ENCODE peak calls at places on chromosome 7, in five cellular contexts. One of them, this sample, is unnamed.

GRCh38 chr7:43834463-43835251 is 34.7 kb downstream of the MRPS24 start:
- DNase-seq in SW480: peak
- DNase-seq in sigmoid colon: no peak
- DNase-seq in AG08395: no peak
- DNase-seq in kidney tubule cell: peak
- DNase-seq in this sample: peak

GRCh38 chr7:28112883-28113540 is 67.6 kb downstream of the JAZF1 start:
- DNase-seq in SW480: no peak
- DNase-seq in AG08395: no peak
- DNase-seq in kidney tubule cell: no peak
- DNase-seq in sigmoid colon: peak
- DNase-seq in this sample: no peak

GRCh38 chr7:117946201-117946633 is 73.0 kb upstream of the CTTNBP2 start:
- DNase-seq in SW480: no peak
- DNase-seq in AG08395: no peak
- DNase-seq in sigmoid colon: no peak
- DNase-seq in kidney tubule cell: peak
- DNase-seq in this sample: peak

GRCh38 chr7:34137176-34137575 is 231.8 kb downstream of the BMPER start:
- DNase-seq in SW480: no peak
- DNase-seq in AG08395: no peak
- DNase-seq in sigmoid colon: no peak
- DNase-seq in kidney tubule cell: no peak
- DNase-seq in this sample: no peak

GRCh38 chr7:109154748-109155147 is 585.1 kb downstream of the DNAJB9 start:
- DNase-seq in AG08395: no peak
- DNase-seq in SW480: no peak
- DNase-seq in kidney tubule cell: no peak
- DNase-seq in sigmoid colon: no peak
- DNase-seq in this sample: no peak

GRCh38 chr7:66355762-66356161 is 150.6 kb downstream of the TPST1 start:
- DNase-seq in kidney tubule cell: no peak
- DNase-seq in sigmoid colon: no peak
- DNase-seq in AG08395: no peak
- DNase-seq in SW480: no peak
- DNase-seq in this sample: no peak

GRCh38 chr7:150453186-150453585 is 2.8 kb downstream of the GIMAP8 start:
- DNase-seq in AG08395: no peak
- DNase-seq in SW480: no peak
- DNase-seq in sigmoid colon: no peak
- DNase-seq in kidney tubule cell: no peak
- DNase-seq in this sample: no peak

GRCh38 chr7:2190531-2190930 is 42.2 kb downstream of the MAD1L1 start:
- DNase-seq in kidney tubule cell: peak
- DNase-seq in AG08395: no peak
- DNase-seq in sigmoid colon: no peak
- DNase-seq in SW480: no peak
- DNase-seq in this sample: no peak

GRCh38 chr7:36387437-36388345 is 2.0 kb upstream of the ANLN start:
- DNase-seq in kidney tubule cell: peak
- DNase-seq in AG08395: no peak
- DNase-seq in SW480: peak
- DNase-seq in sigmoid colon: no peak
- DNase-seq in this sample: peak

GRCh38 chr7:157397751-157398691 is 61.2 kb downstream of the DNAJB6 start:
- DNase-seq in SW480: peak
- DNase-seq in sigmoid colon: peak
- DNase-seq in kidney tubule cell: peak
- DNase-seq in AG08395: peak
- DNase-seq in this sample: peak

GRCh38 chr7:1242601-1243289 is 10.1 kb downstream of the UNCX start:
- DNase-seq in SW480: no peak
- DNase-seq in sigmoid colon: no peak
- DNase-seq in kidney tubule cell: no peak
- DNase-seq in AG08395: no peak
- DNase-seq in this sample: no peak

GRCh38 chr7:94239661-94240234 is 154.9 kb upstream of the COL1A2 start:
- DNase-seq in sigmoid colon: no peak
- DNase-seq in AG08395: no peak
- DNase-seq in SW480: no peak
- DNase-seq in kidney tubule cell: no peak
- DNase-seq in this sample: no peak

GRCh38 chr7:105164751-105165150 is 150.7 kb downstream of the KMT2E start:
- DNase-seq in kidney tubule cell: no peak
- DNase-seq in sigmoid colon: no peak
- DNase-seq in AG08395: no peak
- DNase-seq in SW480: no peak
- DNase-seq in this sample: no peak

GRCh38 chr7:151201751-151202150 is 8.5 kb downstream of the H2BK1 start:
- DNase-seq in sigmoid colon: no peak
- DNase-seq in SW480: no peak
- DNase-seq in kidney tubule cell: no peak
- DNase-seq in AG08395: no peak
- DNase-seq in this sample: no peak

GRCh38 chr7:142646274-142646895 is 102.9 kb upstream of the PRSS1 start:
- DNase-seq in kidney tubule cell: no peak
- DNase-seq in SW480: no peak
- DNase-seq in sigmoid colon: no peak
- DNase-seq in AG08395: no peak
- DNase-seq in this sample: no peak